ENCODE peak calls at places on chromosomes 11 and 22, in four cellular contexts. O, S, W and P are unnamed samples.

GRCh38 chr22:49087163-49087562 is 740.5 kb downstream of the BRD1 start:
- DNase-seq in W (no peak), S (no peak), O (no peak), P (no peak)

GRCh38 chr11:122275513-122275912 is 159.5 kb upstream of the BLID start:
- DNase-seq in W (no peak), O (no peak), S (no peak), P (no peak)

GRCh38 chr22:37213218-37213855 is 1.1 kb upstream of the SSTR3 start:
- DNase-seq in S (no peak), W (no peak), O (no peak), P (no peak)

GRCh38 chr11:15157181-15157580 is 42.5 kb downstream of the INSC start:
- DNase-seq in W (no peak), S (no peak), O (no peak), P (no peak)

GRCh38 chr11:121687961-121688566 is 235.3 kb upstream of the SORL1-AS1 start:
- DNase-seq in O (no peak), W (no peak), S (peak; percentile 58), P (no peak)

GRCh38 chr11:22516136-22516535 is 109.5 kb downstream of the FANCF start:
- DNase-seq in O (no peak), W (no peak), S (no peak), P (no peak)

GRCh38 chr22:17882162-17882561 is 107.9 kb upstream of the BID start:
- DNase-seq in O (no peak), W (no peak), S (no peak), P (no peak)

GRCh38 chr22:23862103-23862502 is 4.4 kb downstream of the SLC2A11 start:
- DNase-seq in S (peak; percentile 74), O (no peak), W (no peak), P (no peak)

GRCh38 chr11:45354976-45355705 is 69.0 kb upstream of the SYT13 start:
- DNase-seq in W (peak; percentile 84), O (peak; percentile 89), S (peak; percentile 93), P (peak; percentile 28)

GRCh38 chr11:115933564-115933963 is 429.3 kb upstream of the CADM1 start:
- DNase-seq in S (no peak), W (no peak), O (no peak), P (no peak)

GRCh38 chr22:36860821-36861659 is at the start of gene NCF4:
- DNase-seq in S (no peak), O (no peak), W (peak; percentile 20), P (no peak)

GRCh38 chr11:78078218-78079167 is 1.2 kb downstream of the NDUFC2 start:
- DNase-seq in W (no peak), S (peak; percentile 22), O (no peak), P (no peak)

GRCh38 chr11:69541501-69542313 is 60.2 kb downstream of the LINC01488 start:
- DNase-seq in S (no peak), W (no peak), O (no peak), P (no peak)

GRCh38 chr22:27116295-27116694 is 458.9 kb downstream of the MIAT start:
- DNase-seq in O (no peak), S (no peak), W (no peak), P (no peak)

GRCh38 chr22:24247011-24247507 is 2.2 kb upstream of the GGT5 start:
- DNase-seq in O (no peak), S (no peak), W (no peak), P (no peak)

GRCh38 chr11:70551323-70552166 is 153.2 kb downstream of the CTTN start:
- DNase-seq in S (no peak), O (no peak), W (no peak), P (no peak)

GRCh38 chr11:48150213-48150612 is 66.4 kb upstream of the OR4B1 start:
- DNase-seq in O (no peak), S (no peak), W (no peak), P (no peak)

GRCh38 chr11:113623114-113623513 is 83.0 kb downstream of the TMPRSS5 start:
- DNase-seq in O (no peak), W (no peak), S (no peak), P (no peak)

GRCh38 chr11:62544521-62545436 is 1.8 kb downstream of the AHNAK start:
- DNase-seq in S (no peak), O (no peak), W (peak; percentile 31), P (no peak)

GRCh38 chr11:123482225-123482624 is 52.2 kb downstream of the GRAMD1B start:
- DNase-seq in W (no peak), S (no peak), O (no peak), P (no peak)

GRCh38 chr11:118921121-118921928 is 4.4 kb downstream of the BCL9L start:
- DNase-seq in S (peak; percentile 78), W (no peak), O (no peak), P (peak; percentile 42)

GRCh38 chr11:32148824-32149223 is 58.0 kb downstream of the RCN1 start:
- DNase-seq in S (no peak), O (no peak), W (no peak), P (no peak)

GRCh38 chr11:64725601-64726139 is 2.7 kb upstream of the NRXN2 start:
- DNase-seq in S (peak; percentile 52), O (no peak), W (no peak), P (no peak)

GRCh38 chr11:79092791-79093313 is 348.0 kb downstream of the TENM4 start:
- DNase-seq in O (no peak), W (no peak), S (no peak), P (no peak)

GRCh38 chr11:76778874-76779273 is 4.3 kb upstream of the TSKU start:
- DNase-seq in S (no peak), W (no peak), O (no peak), P (no peak)
- H3K27ac ChIP-seq in S (no peak overlapping the region), W (no peak overlapping the region), O (no peak overlapping the region), P (no peak overlapping the region)

GRCh38 chr22:19884954-19885751 is 30.5 kb upstream of the GNB1L start:
- DNase-seq in W (no peak), O (no peak), S (no peak), P (no peak)
- H3K27ac ChIP-seq in W (no peak overlapping the region), O (peak overlapping the region; percentile 90), S (no peak overlapping the region), P (no peak overlapping the region)

GRCh38 chr11:117579148-117579547 is 217.9 kb downstream of the DSCAML1 start:
- DNase-seq in W (no peak), O (no peak), S (no peak), P (no peak)
- H3K27ac ChIP-seq in W (no peak overlapping the region), O (no peak overlapping the region), S (no peak overlapping the region), P (no peak overlapping the region)

GRCh38 chr22:35608088-35608487 is 9.0 kb downstream of the MB start:
- DNase-seq in S (no peak), W (no peak), O (no peak), P (no peak)

GRCh38 chr22:35609261-35609660 is 7.9 kb downstream of the MB start:
- DNase-seq in W (no peak), S (no peak), O (no peak), P (no peak)

GRCh38 chr22:35610741-35611140 is 6.4 kb downstream of the MB start:
- DNase-seq in S (no peak), O (no peak), W (no peak), P (no peak)

GRCh38 chr22:35611200-35611890 is 5.8 kb downstream of the MB start:
- DNase-seq in S (no peak), O (no peak), W (no peak), P (no peak)

DNA sequence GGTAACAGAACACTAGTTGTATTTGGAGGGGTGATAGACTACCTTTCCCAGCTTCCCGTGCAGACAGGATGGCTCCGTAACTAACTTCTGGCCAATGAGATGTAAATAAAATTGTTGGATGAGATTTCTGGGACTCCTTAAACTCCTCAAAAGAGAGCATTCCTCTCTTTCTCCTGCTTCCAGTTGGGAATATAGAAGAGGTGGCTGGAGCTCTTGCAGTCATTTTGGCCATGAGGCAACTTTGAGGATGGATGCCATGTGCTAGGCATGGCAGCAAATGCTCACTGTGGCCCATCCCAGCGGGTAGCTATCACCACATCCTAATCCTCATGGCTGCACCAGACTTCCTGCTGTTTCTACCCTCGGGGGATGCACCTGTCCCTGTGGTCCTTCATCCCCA is 7.4 kb downstream of the MB start:
- DNase-seq in W (no peak), S (no peak), O (no peak), P (no peak)
- H3K27ac ChIP-seq in W (no peak overlapping the region), S (no peak overlapping the region), O (no peak overlapping the region), P (no peak overlapping the region)

GRCh38 chr11:109221190-109221589 is 200.8 kb upstream of the C11orf87 start:
- DNase-seq in W (no peak), O (no peak), S (no peak), P (no peak)

GRCh38 chr11:109222730-109223129 is 199.3 kb upstream of the C11orf87 start:
- DNase-seq in S (no peak), O (no peak), W (no peak), P (no peak)

GRCh38 chr11:109223441-109223840 is 198.5 kb upstream of the C11orf87 start:
- DNase-seq in O (no peak), S (no peak), W (no peak), P (no peak)
- H3K27ac ChIP-seq in O (no peak overlapping the region), S (no peak overlapping the region), W (no peak overlapping the region), P (no peak overlapping the region)

GRCh38 chr22:35752172-35752832 is 34.6 kb downstream of the APOL5 start:
- DNase-seq in W (no peak), O (no peak), S (peak; percentile 30), P (no peak)

GRCh38 chr22:35754761-35755160 is 37.1 kb downstream of the APOL5 start:
- DNase-seq in S (no peak), W (no peak), O (no peak), P (no peak)

GRCh38 chr22:35749808-35750207 is 32.1 kb downstream of the APOL5 start:
- DNase-seq in W (no peak), O (no peak), S (no peak), P (no peak)

GRCh38 chr22:35756722-35757121 is 39.0 kb downstream of the APOL5 start:
- DNase-seq in S (no peak), W (no peak), O (no peak), P (no peak)

GRCh38 chr22:35752833-35753189 is 35.1 kb downstream of the APOL5 start:
- DNase-seq in S (no peak), O (no peak), W (no peak), P (no peak)
- H3K27ac ChIP-seq in S (peak overlapping the region; percentile 68), O (no peak overlapping the region), W (no peak overlapping the region), P (no peak overlapping the region)